ENCODE peak calls at places on chromosomes 13 and 19, in five cellular contexts. F is memory B cell; P is CD8-positive, alpha-beta T cell; B is glutamatergic neuron; W is fibroblast of lung. I is an unnamed sample.

GRCh38 chr13:48121733-48122132 is 26.8 kb upstream of the MED4 start:
- DNase-seq in F (no peak), P (no peak), W (peak; percentile 7), B (no peak), I (no peak)

GRCh38 chr19:9061879-9062278 is 25.0 kb upstream of the OR1M1 start:
- DNase-seq in P (no peak), W (peak; percentile 44), B (no peak), F (no peak), I (no peak)

GRCh38 chr19:45160870-45161714 is at the start of gene NKPD1:
- DNase-seq in B (peak; percentile 70), P (no peak), W (no peak), F (no peak), I (no peak)

GRCh38 chr13:45860240-45860639 is 8.7 kb upstream of the SIAH3 start:
- DNase-seq in W (no peak), P (no peak), B (no peak), F (no peak), I (no peak)

GRCh38 chr13:39688278-39688677 is 32.8 kb downstream of the COG6 start:
- DNase-seq in P (no peak), F (no peak), B (no peak), W (no peak), I (no peak)

GRCh38 chr13:58598241-58598640 is 966.7 kb downstream of the PCDH17 start:
- DNase-seq in P (no peak), W (peak; percentile 5), B (no peak), F (no peak), I (no peak)

GRCh38 chr13:84649853-84650252 is 767.6 kb upstream of the SLITRK1 start:
- DNase-seq in P (no peak), W (peak; percentile 44), F (no peak), B (no peak), I (no peak)

GRCh38 chr19:18220632-18221275 is 5.5 kb downstream of the PDE4C start:
- DNase-seq in P (no peak), F (no peak), B (no peak), W (no peak), I (no peak)

GRCh38 chr19:58002384-58003152 is at the start of gene ZNF606:
- DNase-seq in B (peak; percentile 90), F (peak; percentile 82), W (peak; percentile 89), P (peak; percentile 76), I (peak; percentile 93)

GRCh38 chr13:106418556-106418955 is 116.9 kb downstream of the EFNB2 start:
- DNase-seq in F (no peak), B (no peak), W (peak; percentile 74), P (no peak), I (no peak)

GRCh38 chr13:36920612-36921185 is 661 bp upstream of the SMAD9 start:
- DNase-seq in B (no peak), F (no peak), P (no peak), W (peak; percentile 2), I (no peak)